ENCODE peak calls at places on chromosomes 11 and 22, in five cellular contexts. H is fibroblast of mammary gland, Z is left ventricle myocardium superior, B is fibroblast of pulmonary artery, M is GM23248. Q is an unnamed sample.

GRCh38 chr11:76629133-76629852 is 41.3 kb downstream of the LRRC32 start:
- DNase-seq in H (peak), Z (peak), B (peak), M (peak), Q (peak)

GRCh38 chr11:97938789-97939188 is 1082.0 kb upstream of the CNTN5 start:
- DNase-seq in H (no peak), Z (no peak), B (no peak), M (no peak), Q (no peak)

GRCh38 chr22:31647921-31648320 is 14.1 kb downstream of the PISD start:
- DNase-seq in H (no peak), Z (no peak), B (no peak), M (no peak), Q (no peak)

GRCh38 chr22:47284360-47284759 is 521.9 kb downstream of the TBC1D22A start:
- DNase-seq in H (no peak), Z (no peak), B (no peak), M (no peak), Q (no peak)

GRCh38 chr22:47083379-47083986 is 321.0 kb downstream of the TBC1D22A start:
- DNase-seq in H (no peak), Z (no peak), B (no peak), M (no peak), Q (no peak)

GRCh38 chr11:128658499-128658898 is 35.4 kb upstream of the FLI1 start:
- DNase-seq in H (no peak), Z (no peak), B (no peak), M (peak), Q (peak)

GRCh38 chr11:27349919-27350318 is 13.1 kb downstream of the CCDC34 start:
- DNase-seq in H (no peak), Z (no peak), B (no peak), M (no peak), Q (no peak)

GRCh38 chr11:114569781-114570180 is 10.1 kb upstream of the NXPE1 start:
- DNase-seq in H (no peak), Z (no peak), B (no peak), M (no peak), Q (no peak)

GRCh38 chr22:44567846-44568493 is 69.9 kb upstream of the RTL6 start:
- DNase-seq in H (peak), Z (no peak), B (peak), M (peak), Q (no peak)

GRCh38 chr11:65323813-65324212 is 9.1 kb downstream of the CDC42EP2 start:
- DNase-seq in H (no peak), Z (no peak), B (no peak), M (no peak), Q (no peak)

GRCh38 chr11:122344281-122344680 is 228.3 kb upstream of the BLID start:
- DNase-seq in H (peak), Z (no peak), B (peak), M (peak), Q (no peak)

GRCh38 chr22:49660794-49661781 is 166.6 kb downstream of the BRD1 start:
- DNase-seq in H (no peak), Z (peak), B (no peak), M (no peak), Q (no peak)

GRCh38 chr11:65366340-65366773 is 11.8 kb downstream of the TIGD3 start:
- DNase-seq in H (peak), Z (no peak), B (peak), M (peak), Q (peak)

GRCh38 chr22:39175127-39176066 is 22.9 kb upstream of the CBX7 start:
- DNase-seq in H (no peak), Z (no peak), B (no peak), M (peak), Q (no peak)

GRCh38 chr11:121741954-121742361 is 289.2 kb upstream of the SORL1-AS1 start:
- DNase-seq in H (peak), Z (peak), B (peak), M (peak), Q (no peak)

GRCh38 chr11:76686261-76687079 is 15.9 kb upstream of the LRRC32 start:
- DNase-seq in H (no peak), Z (no peak), B (no peak), M (no peak), Q (peak)

GRCh38 chr22:19995611-19996339 is 20.8 kb downstream of the ARVCF start:
- DNase-seq in H (no peak), Z (peak), B (peak), M (no peak), Q (no peak)

GRCh38 chr11:112453601-112454577 is 193.2 kb upstream of the PLET1 start:
- DNase-seq in H (peak), Z (peak), B (peak), M (peak), Q (no peak)

GRCh38 chr11:1870721-1871466 is 18.0 kb downstream of the LSP1 start:
- DNase-seq in H (no peak), Z (peak), B (no peak), M (peak), Q (no peak)

GRCh38 chr11:33658195-33658900 is 42.3 kb downstream of the C11orf91 start:
- DNase-seq in H (no peak), Z (no peak), B (no peak), M (no peak), Q (no peak)

GRCh38 chr11:101129203-101129943 is at the start of gene PGR:
- DNase-seq in H (peak), Z (peak), B (no peak), M (peak), Q (no peak)

GRCh38 chr11:69044111-69045013 is 4.4 kb upstream of the TPCN2 start:
- DNase-seq in H (peak), Z (peak), B (peak), M (peak), Q (no peak)

GRCh38 chr11:114366331-114367243 is 33.7 kb downstream of the C11orf71 start:
- DNase-seq in H (peak), Z (no peak), B (peak), M (peak), Q (no peak)

GRCh38 chr11:3106736-3107524 is 49.7 kb upstream of the CARS1 start:
- DNase-seq in H (no peak), Z (no peak), B (no peak), M (no peak), Q (no peak)